ENCODE peak calls at places on chromosomes 13 and 19, in six cellular contexts. One of them, this sample, is unnamed. For H3K4me1, H3K36me3 and H3K27me3, the result is how much of the 10 kb centered on the place peaks cover.

GRCh38 chr19:40279120-40279551 is 6.0 kb downstream of the AKT2 start:
- DNase-seq in SJCRH30: no peak
- DNase-seq in left ventricle myocardium inferior: peak
- DNase-seq in body of pancreas: no peak
- DNase-seq in left lung: no peak
- DNase-seq in pancreas: no peak
- DNase-seq in this sample: no peak

GRCh38 chr19:41479757-41480191 is 36.8 kb downstream of the ERICH4 start:
- DNase-seq in SJCRH30: peak
- DNase-seq in left ventricle myocardium inferior: peak
- DNase-seq in body of pancreas: peak
- DNase-seq in left lung: no peak
- DNase-seq in pancreas: peak
- DNase-seq in this sample: no peak

GRCh38 chr13:60242231-60242630 is 78.5 kb upstream of the DIAPH3 start:
- DNase-seq in SJCRH30: no peak
- DNase-seq in left ventricle myocardium inferior: no peak
- DNase-seq in body of pancreas: no peak
- DNase-seq in left lung: no peak
- DNase-seq in pancreas: no peak
- DNase-seq in this sample: no peak

GRCh38 chr13:74338341-74338740 is 204.1 kb upstream of the KLF12 start:
- DNase-seq in SJCRH30: no peak
- DNase-seq in left ventricle myocardium inferior: no peak
- DNase-seq in body of pancreas: no peak
- DNase-seq in left lung: no peak
- DNase-seq in pancreas: no peak
- DNase-seq in this sample: no peak

GRCh38 chr19:30672926-30673325 is 300.7 kb downstream of the ZNF536 start:
- DNase-seq in SJCRH30: no peak
- DNase-seq in left ventricle myocardium inferior: no peak
- DNase-seq in body of pancreas: no peak
- DNase-seq in left lung: no peak
- DNase-seq in pancreas: no peak
- DNase-seq in this sample: no peak

GRCh38 chr13:40665754-40666057 is 735 bp downstream of the FOXO1 start:
- DNase-seq in SJCRH30: peak
- DNase-seq in left ventricle myocardium inferior: peak
- DNase-seq in body of pancreas: no peak
- DNase-seq in left lung: no peak
- DNase-seq in pancreas: no peak
- DNase-seq in this sample: peak

GRCh38 chr19:40467007-40467565 is 285 bp downstream of the SPTBN4 start:
- DNase-seq in SJCRH30: no peak
- DNase-seq in left ventricle myocardium inferior: no peak
- DNase-seq in body of pancreas: peak
- DNase-seq in left lung: no peak
- DNase-seq in pancreas: peak
- DNase-seq in this sample: no peak

GRCh38 chr13:112143046-112143752 is 76.2 kb downstream of the SOX1 start:
- DNase-seq in SJCRH30: no peak
- DNase-seq in left ventricle myocardium inferior: no peak
- DNase-seq in body of pancreas: no peak
- DNase-seq in left lung: no peak
- DNase-seq in pancreas: no peak
- DNase-seq in this sample: no peak

GRCh38 chr19:44954649-44955499 is at the start of gene CLPTM1:
- DNase-seq in SJCRH30: peak
- DNase-seq in left ventricle myocardium inferior: peak
- DNase-seq in body of pancreas: peak
- DNase-seq in left lung: peak
- DNase-seq in pancreas: peak
- DNase-seq in this sample: peak

GRCh38 chr19:44951179-44952159 is 3.7 kb upstream of the CLPTM1 start:
- DNase-seq in SJCRH30: peak
- DNase-seq in left ventricle myocardium inferior: no peak
- DNase-seq in body of pancreas: peak
- DNase-seq in left lung: no peak
- DNase-seq in pancreas: peak
- DNase-seq in this sample: peak

GRCh38 chr19:44955500-44956439 is 590 bp downstream of the CLPTM1 start:
- DNase-seq in SJCRH30: no peak
- DNase-seq in left ventricle myocardium inferior: no peak
- DNase-seq in body of pancreas: no peak
- DNase-seq in left lung: no peak
- DNase-seq in pancreas: no peak
- DNase-seq in this sample: no peak

GRCh38 chr19:44958090-44958489 is 2.9 kb downstream of the CLPTM1 start:
- DNase-seq in SJCRH30: no peak
- DNase-seq in left ventricle myocardium inferior: no peak
- DNase-seq in body of pancreas: no peak
- DNase-seq in left lung: no peak
- DNase-seq in pancreas: no peak
- DNase-seq in this sample: no peak

GRCh38 chr19:44954278-44954648 is 917 bp upstream of the CLPTM1 start:
- DNase-seq in SJCRH30: no peak
- DNase-seq in left ventricle myocardium inferior: no peak
- DNase-seq in body of pancreas: no peak
- DNase-seq in left lung: no peak
- DNase-seq in pancreas: no peak
- DNase-seq in this sample: no peak
- H3K4me1 ChIP-seq in SJCRH30: under half
- H3K4me1 ChIP-seq in left ventricle myocardium inferior: half or more
- H3K4me1 ChIP-seq in body of pancreas: half or more
- H3K4me1 ChIP-seq in left lung: under half
- H3K4me1 ChIP-seq in pancreas: under half
- H3K4me1 ChIP-seq in this sample: under half

DNA sequence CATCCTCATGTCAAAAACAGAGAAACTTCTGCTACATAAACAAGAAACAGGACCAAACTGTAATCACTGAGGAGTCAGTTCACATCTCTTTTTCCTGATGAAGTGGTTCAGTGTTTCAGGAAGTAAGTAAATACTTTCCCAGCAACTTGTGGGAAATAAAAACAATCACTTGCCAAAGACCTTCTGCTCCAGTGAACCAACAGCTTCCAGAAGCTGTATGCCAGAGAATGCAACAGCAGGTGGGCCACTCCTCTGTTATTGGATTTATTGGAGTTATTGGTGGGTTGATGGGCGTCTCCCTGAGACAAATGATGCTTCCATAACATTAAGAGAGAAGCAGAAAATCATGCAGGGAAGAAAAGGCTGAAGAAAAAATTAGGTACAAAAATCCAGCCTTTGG is 9.9 kb downstream of the SLC6A16 start:
- DNase-seq in SJCRH30: no peak
- DNase-seq in left ventricle myocardium inferior: no peak
- DNase-seq in body of pancreas: no peak
- DNase-seq in left lung: no peak
- DNase-seq in pancreas: no peak
- DNase-seq in this sample: no peak
- H3K36me3 ChIP-seq in SJCRH30: under half
- H3K36me3 ChIP-seq in left ventricle myocardium inferior: under half
- H3K36me3 ChIP-seq in body of pancreas: under half
- H3K36me3 ChIP-seq in left lung: under half
- H3K36me3 ChIP-seq in pancreas: under half
- H3K36me3 ChIP-seq in this sample: under half

GRCh38 chr13:96960379-96960778 is 33.9 kb downstream of the OXGR1 start:
- DNase-seq in SJCRH30: no peak
- DNase-seq in left ventricle myocardium inferior: no peak
- DNase-seq in body of pancreas: no peak
- DNase-seq in left lung: no peak
- DNase-seq in pancreas: no peak
- DNase-seq in this sample: no peak
- H3K27me3 ChIP-seq in SJCRH30: under half
- H3K27me3 ChIP-seq in left ventricle myocardium inferior: under half
- H3K27me3 ChIP-seq in body of pancreas: under half
- H3K27me3 ChIP-seq in left lung: under half
- H3K27me3 ChIP-seq in pancreas: under half
- H3K27me3 ChIP-seq in this sample: under half

DNA sequence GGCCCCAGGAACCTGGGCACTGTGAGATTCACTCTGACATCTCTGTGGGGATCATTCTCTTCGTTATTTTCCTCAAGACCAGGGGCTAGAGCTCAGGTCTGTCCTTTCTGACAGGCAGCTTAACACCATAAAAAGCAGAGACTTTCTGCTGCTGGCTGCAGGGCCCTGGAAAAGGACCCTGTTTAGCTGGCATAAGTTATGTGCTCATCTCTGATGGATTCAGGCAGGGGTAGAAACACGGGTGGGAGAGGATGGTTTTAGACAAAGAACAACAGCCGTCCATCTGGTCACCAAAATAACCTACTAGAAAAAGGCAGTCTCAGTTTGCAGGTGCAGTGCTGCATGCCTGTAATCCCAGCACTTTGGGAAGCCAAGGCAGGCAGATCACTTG is 2.3 kb upstream of the GPI start:
- DNase-seq in SJCRH30: no peak
- DNase-seq in left ventricle myocardium inferior: no peak
- DNase-seq in body of pancreas: no peak
- DNase-seq in left lung: no peak
- DNase-seq in pancreas: no peak
- DNase-seq in this sample: no peak
- H3K4me1 ChIP-seq in SJCRH30: under half
- H3K4me1 ChIP-seq in left ventricle myocardium inferior: under half
- H3K4me1 ChIP-seq in body of pancreas: under half
- H3K4me1 ChIP-seq in left lung: under half
- H3K4me1 ChIP-seq in pancreas: under half
- H3K4me1 ChIP-seq in this sample: under half

GRCh38 chr19:54121259-54121658 is 5.7 kb downstream of the PRPF31 start:
- DNase-seq in SJCRH30: no peak
- DNase-seq in left ventricle myocardium inferior: no peak
- DNase-seq in body of pancreas: no peak
- DNase-seq in left lung: no peak
- DNase-seq in pancreas: no peak
- DNase-seq in this sample: no peak
- H3K36me3 ChIP-seq in SJCRH30: under half
- H3K36me3 ChIP-seq in left ventricle myocardium inferior: half or more
- H3K36me3 ChIP-seq in body of pancreas: under half
- H3K36me3 ChIP-seq in left lung: under half
- H3K36me3 ChIP-seq in pancreas: half or more
- H3K36me3 ChIP-seq in this sample: under half

GRCh38 chr19:13070425-13071140 is 32.1 kb downstream of the LYL1 start:
- DNase-seq in SJCRH30: no peak
- DNase-seq in left ventricle myocardium inferior: no peak
- DNase-seq in body of pancreas: no peak
- DNase-seq in left lung: no peak
- DNase-seq in pancreas: no peak
- DNase-seq in this sample: no peak
- H3K27me3 ChIP-seq in SJCRH30: under half
- H3K27me3 ChIP-seq in left ventricle myocardium inferior: under half
- H3K27me3 ChIP-seq in body of pancreas: under half
- H3K27me3 ChIP-seq in left lung: under half
- H3K27me3 ChIP-seq in pancreas: under half
- H3K27me3 ChIP-seq in this sample: under half

GRCh38 chr19:35000338-35000646 is 169 bp downstream of the GRAMD1A start:
- DNase-seq in SJCRH30: no peak
- DNase-seq in left ventricle myocardium inferior: no peak
- DNase-seq in body of pancreas: no peak
- DNase-seq in left lung: no peak
- DNase-seq in pancreas: no peak
- DNase-seq in this sample: no peak
- H3K4me1 ChIP-seq in SJCRH30: under half
- H3K4me1 ChIP-seq in left ventricle myocardium inferior: half or more
- H3K4me1 ChIP-seq in body of pancreas: half or more
- H3K4me1 ChIP-seq in left lung: half or more
- H3K4me1 ChIP-seq in pancreas: under half
- H3K4me1 ChIP-seq in this sample: half or more

GRCh38 chr13:92829930-92830329 is 396.7 kb upstream of the GPC6 start:
- DNase-seq in SJCRH30: no peak
- DNase-seq in left ventricle myocardium inferior: no peak
- DNase-seq in body of pancreas: no peak
- DNase-seq in left lung: no peak
- DNase-seq in pancreas: no peak
- DNase-seq in this sample: no peak
- H3K36me3 ChIP-seq in SJCRH30: under half
- H3K36me3 ChIP-seq in left ventricle myocardium inferior: under half
- H3K36me3 ChIP-seq in body of pancreas: under half
- H3K36me3 ChIP-seq in left lung: under half
- H3K36me3 ChIP-seq in pancreas: under half
- H3K36me3 ChIP-seq in this sample: under half

DNA sequence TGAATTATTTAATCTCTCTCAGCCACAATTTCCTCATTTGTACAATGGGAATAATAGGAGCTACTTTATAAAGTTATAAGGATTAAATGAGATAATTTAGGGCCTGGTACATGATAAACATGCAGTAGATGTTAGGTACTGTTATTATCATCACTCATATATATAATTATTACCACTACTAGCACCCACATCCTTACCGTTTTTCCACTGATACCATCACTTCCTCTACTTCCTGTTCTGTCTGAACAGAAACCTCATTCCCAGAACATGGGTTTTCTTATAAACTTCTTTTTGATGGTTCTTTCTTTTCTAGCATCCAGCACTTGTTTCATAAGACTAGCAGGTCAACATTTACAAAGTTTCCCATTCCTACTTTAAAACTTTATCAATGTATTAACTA is 6.3 kb downstream of the CDADC1 start:
- DNase-seq in SJCRH30: no peak
- DNase-seq in left ventricle myocardium inferior: no peak
- DNase-seq in body of pancreas: no peak
- DNase-seq in left lung: no peak
- DNase-seq in pancreas: no peak
- DNase-seq in this sample: no peak
- H3K27me3 ChIP-seq in SJCRH30: under half
- H3K27me3 ChIP-seq in left ventricle myocardium inferior: under half
- H3K27me3 ChIP-seq in body of pancreas: under half
- H3K27me3 ChIP-seq in left lung: under half
- H3K27me3 ChIP-seq in pancreas: under half
- H3K27me3 ChIP-seq in this sample: under half

DNA sequence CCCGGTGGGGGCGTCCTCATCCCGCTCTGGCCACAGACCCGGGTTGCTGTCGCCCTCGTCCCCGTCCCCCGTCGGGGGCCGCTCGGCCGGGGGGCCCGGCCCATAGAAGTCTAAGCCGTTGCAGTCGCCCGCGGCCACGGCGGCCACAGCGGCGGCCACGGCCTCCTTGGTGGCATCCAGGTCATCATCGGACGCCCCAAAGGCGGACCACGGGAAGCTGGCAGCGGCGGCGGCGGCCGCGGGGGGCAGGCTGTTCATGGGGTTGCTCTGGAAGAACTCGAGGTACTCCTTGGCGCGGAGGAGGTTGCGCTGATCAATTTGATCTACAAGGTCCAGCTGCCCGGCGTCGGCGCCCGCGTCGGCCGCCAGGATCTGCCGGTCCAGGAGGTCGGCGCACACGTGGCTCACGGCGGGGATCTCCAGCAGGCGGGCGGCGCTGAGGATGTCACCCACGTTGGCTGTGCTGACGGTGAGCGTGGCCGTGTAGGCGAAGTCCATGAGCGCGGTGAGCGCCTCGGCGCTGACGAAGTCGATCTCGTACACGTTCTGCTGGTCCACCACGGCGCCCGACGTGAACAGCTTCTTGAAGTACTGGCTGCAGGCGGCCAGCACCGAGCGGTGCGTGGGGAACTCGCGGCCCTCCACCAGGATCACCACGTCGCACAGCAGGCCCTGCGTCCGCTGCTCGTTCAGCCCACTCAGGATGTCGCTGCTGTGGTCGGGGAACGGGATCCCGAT is 12.1 kb downstream of the ZBTB7A start:
- DNase-seq in SJCRH30: no peak
- DNase-seq in left ventricle myocardium inferior: no peak
- DNase-seq in body of pancreas: no peak
- DNase-seq in left lung: no peak
- DNase-seq in pancreas: no peak
- DNase-seq in this sample: no peak
- H3K4me1 ChIP-seq in SJCRH30: under half
- H3K4me1 ChIP-seq in left ventricle myocardium inferior: half or more
- H3K4me1 ChIP-seq in body of pancreas: under half
- H3K4me1 ChIP-seq in left lung: half or more
- H3K4me1 ChIP-seq in pancreas: under half
- H3K4me1 ChIP-seq in this sample: under half

This sample was measured in naive thymus-derived CD4-positive, alpha-beta T cell.